ENCODE peak calls at places on chromosomes 6 and 20, in nine cellular contexts. Q, H, T, O, U, Z, K, F and G are unnamed samples.
A peak's percentile ranks its signal among the peaks of the same experiment; 100 is the strongest.

GRCh38 chr6:151254451-151255081 is 14.8 kb downstream of the AKAP12 start:
- DNase-seq in Q (no peak), H (no peak), T (no peak), O (no peak), U (peak; percentile 18), Z (no peak), K (peak; percentile 67), F (no peak), G (no peak)

GRCh38 chr6:31272431-31272830 is 539 bp upstream of the HLA-C start:
- DNase-seq in Q (no peak), H (no peak), T (no peak), O (peak; percentile 32), U (no peak), Z (peak; percentile 30), K (no peak), F (no peak), G (no peak)

GRCh38 chr6:157488058-157488457 is 107.1 kb downstream of the ZDHHC14 start:
- DNase-seq in Q (no peak), H (no peak), T (no peak), O (no peak), U (no peak), Z (no peak), K (no peak), F (no peak), G (no peak)

GRCh38 chr20:48787861-48788375 is 39.9 kb downstream of the PREX1 start:
- DNase-seq in Q (no peak), H (peak; percentile 62), T (no peak), O (no peak), U (peak; percentile 68), Z (peak; percentile 32), K (peak; percentile 90), F (no peak), G (no peak)

GRCh38 chr20:49682278-49682677 is 31.4 kb downstream of the B4GALT5 start:
- DNase-seq in Q (no peak), H (no peak), T (no peak), O (no peak), U (no peak), Z (no peak), K (no peak), F (no peak), G (no peak)

GRCh38 chr6:169008641-169009040 is 245.0 kb downstream of the THBS2 start:
- DNase-seq in Q (no peak), H (peak; percentile 36), T (no peak), O (no peak), U (no peak), Z (no peak), K (no peak), F (no peak), G (no peak)

GRCh38 chr6:52286798-52287432 is 2.4 kb upstream of the MCM3 start:
- DNase-seq in Q (no peak), H (peak; percentile 77), T (peak; percentile 79), O (peak; percentile 78), U (peak; percentile 54), Z (peak; percentile 80), K (peak; percentile 64), F (peak; percentile 70), G (no peak)

GRCh38 chr6:109081516-109081915 is 13.1 kb downstream of the SESN1 start:
- DNase-seq in Q (no peak), H (no peak), T (no peak), O (no peak), U (no peak), Z (peak; percentile 37), K (no peak), F (no peak), G (no peak)

GRCh38 chr6:7201732-7202541 is 94.2 kb downstream of the RREB1 start:
- DNase-seq in Q (no peak), H (no peak), T (no peak), O (no peak), U (no peak), Z (peak; percentile 44), K (no peak), F (no peak), G (peak; percentile 92)

GRCh38 chr20:33684533-33685327 is 1.5 kb downstream of the E2F1 start:
- DNase-seq in Q (no peak), H (no peak), T (no peak), O (peak; percentile 19), U (no peak), Z (peak; percentile 74), K (no peak), F (no peak), G (no peak)

GRCh38 chr6:111423960-111424846 is 58.8 kb downstream of the REV3L start:
- DNase-seq in Q (no peak), H (peak; percentile 27), T (no peak), O (no peak), U (no peak), Z (no peak), K (no peak), F (no peak), G (no peak)

GRCh38 chr6:116568851-116569755 is 2.2 kb upstream of the RWDD1 start:
- DNase-seq in Q (no peak), H (no peak), T (no peak), O (no peak), U (no peak), Z (no peak), K (no peak), F (no peak), G (no peak)

GRCh38 chr6:71349395-71349794 is 60.8 kb downstream of the OGFRL1 start:
- DNase-seq in Q (no peak), H (peak; percentile 71), T (no peak), O (peak; percentile 19), U (no peak), Z (peak; percentile 61), K (no peak), F (no peak), G (no peak)

GRCh38 chr6:39962831-39963230 is 28.6 kb upstream of the MOCS1 start:
- DNase-seq in Q (no peak), H (no peak), T (no peak), O (no peak), U (no peak), Z (no peak), K (no peak), F (no peak), G (no peak)

GRCh38 chr6:4870821-4871494 is 94.8 kb downstream of the CDYL start:
- DNase-seq in Q (no peak), H (peak; percentile 47), T (no peak), O (no peak), U (no peak), Z (no peak), K (no peak), F (no peak), G (no peak)

GRCh38 chr20:56839791-56840190 is 210.7 kb downstream of the TFAP2C start:
- DNase-seq in Q (no peak), H (peak; percentile 49), T (no peak), O (no peak), U (no peak), Z (no peak), K (no peak), F (no peak), G (no peak)

GRCh38 chr6:37433657-37434271 is 743 bp downstream of the CMTR1 start:
- DNase-seq in Q (no peak), H (peak; percentile 18), T (peak; percentile 6), O (peak; percentile 61), U (no peak), Z (peak; percentile 53), K (no peak), F (no peak), G (peak; percentile 41)

GRCh38 chr20:19973920-19974620 is 43.1 kb upstream of the NAA20 start:
- DNase-seq in Q (no peak), H (peak; percentile 80), T (no peak), O (no peak), U (peak; percentile 39), Z (no peak), K (no peak), F (no peak), G (no peak)

GRCh38 chr6:16078064-16078463 is 50.8 kb upstream of the MYLIP start:
- DNase-seq in Q (no peak), H (no peak), T (no peak), O (no peak), U (no peak), Z (peak; percentile 4), K (no peak), F (no peak), G (no peak)

GRCh38 chr20:53643031-53643832 is 49.6 kb upstream of the ZNF217 start:
- DNase-seq in Q (peak; percentile 40), H (peak; percentile 80), T (no peak), O (peak; percentile 92), U (peak; percentile 72), Z (peak; percentile 80), K (peak; percentile 95), F (peak; percentile 55), G (peak; percentile 54)

GRCh38 chr6:38632490-38632889 is 7.2 kb downstream of the BTBD9 start:
- DNase-seq in Q (no peak), H (no peak), T (no peak), O (no peak), U (no peak), Z (no peak), K (no peak), F (no peak), G (no peak)